ENCODE peak calls at places on chromosomes 12 and 14, in ten cellular contexts. R is fibroblast of mammary gland, K is WERI-Rb-1, N is IMR-90, F is upper lobe of right lung, T is cardiac fibroblast, O is AG10803, P is OCI-LY7, E is bronchial epithelial cell, Z is body of pancreas. Q is an unnamed sample.

GRCh38 chr12:124361074-124361965 is 66.4 kb downstream of the RFLNA start:
- DNase-seq in R (no peak), K (no peak), N (no peak), F (no peak), T (peak), O (peak), P (no peak), E (peak), Z (no peak), Q (peak)

GRCh38 chr12:42483534-42483857 is 106.0 kb downstream of the PRICKLE1 start:
- DNase-seq in R (no peak), K (peak), N (peak), F (no peak), T (no peak), O (no peak), P (no peak), E (no peak), Z (no peak), Q (no peak)

GRCh38 chr12:6334940-6335450 is 6.9 kb downstream of the TNFRSF1A start:
- DNase-seq in R (peak), K (no peak), N (peak), F (no peak), T (peak), O (peak), P (no peak), E (no peak), Z (peak), Q (peak)

GRCh38 chr14:92726135-92726932 is 22.1 kb downstream of the LGMN start:
- DNase-seq in R (peak), K (no peak), N (peak), F (peak), T (peak), O (peak), P (no peak), E (peak), Z (peak), Q (peak)

GRCh38 chr14:71021347-71022014 is 114.2 kb downstream of the PCNX1 start:
- DNase-seq in R (peak), K (no peak), N (peak), F (no peak), T (peak), O (peak), P (no peak), E (no peak), Z (no peak), Q (peak)

GRCh38 chr12:24798335-24798734 is 150.6 kb downstream of the BCAT1 start:
- DNase-seq in R (no peak), K (no peak), N (no peak), F (no peak), T (no peak), O (no peak), P (peak), E (no peak), Z (no peak), Q (no peak)

GRCh38 chr14:106551265-106551664 is 1024.9 kb downstream of the TMEM121 start:
- DNase-seq in R (no peak), K (no peak), N (no peak), F (no peak), T (no peak), O (no peak), P (peak), E (no peak), Z (no peak), Q (no peak)

GRCh38 chr12:45879363-45879895 is 110.9 kb downstream of the SCAF11 start:
- DNase-seq in R (no peak), K (no peak), N (no peak), F (no peak), T (peak), O (no peak), P (no peak), E (no peak), Z (no peak), Q (no peak)

GRCh38 chr12:55925371-55925770 is 2.3 kb downstream of the PYM1 start:
- DNase-seq in R (no peak), K (no peak), N (no peak), F (no peak), T (no peak), O (no peak), P (no peak), E (no peak), Z (no peak), Q (no peak)
- H3K4me3 ChIP-seq in R (no peak), K (no peak), N (no peak), F (no peak), T (no peak), O (no peak), P (peak), E (no peak), Z (no peak), Q (no peak)

DNA sequence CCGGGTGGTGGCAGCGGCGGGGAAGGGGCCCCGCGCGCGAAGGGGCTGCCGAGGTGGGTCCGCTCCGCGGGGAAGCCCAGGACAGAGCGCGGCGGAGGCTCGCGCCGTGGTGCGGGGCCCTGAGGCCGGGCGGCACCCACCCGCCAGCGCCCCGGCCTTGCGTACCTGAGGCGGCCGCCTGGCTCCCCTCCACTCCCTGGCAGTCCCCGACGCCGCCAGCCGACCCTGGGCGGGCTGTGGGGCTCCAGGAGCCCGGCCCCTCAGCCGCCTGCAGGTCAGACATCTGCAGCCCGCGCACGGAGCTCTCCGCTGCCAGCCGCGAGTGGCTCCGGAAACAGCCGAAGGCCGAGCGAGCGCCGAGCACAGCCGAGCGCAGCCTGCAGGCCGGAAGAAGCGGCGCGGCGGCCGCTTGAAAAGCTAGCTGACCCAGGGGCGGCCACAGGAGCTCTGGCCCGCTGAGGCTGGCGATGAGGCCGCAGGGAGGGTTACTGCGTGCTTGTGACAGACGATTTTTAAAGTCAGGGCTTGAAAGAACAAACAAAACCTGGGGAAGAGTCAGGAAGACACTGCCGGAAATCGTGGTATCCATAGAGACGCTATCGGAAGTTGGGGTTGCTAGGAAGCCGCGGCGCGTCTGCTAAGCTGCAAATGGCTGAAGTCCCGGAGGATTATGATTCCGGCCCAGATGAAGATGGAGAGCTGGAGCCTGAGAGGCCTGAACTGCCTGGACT is at the start of the genes SAMD15 and TMED8:
- DNase-seq in R (peak), K (peak), N (peak), F (peak), T (peak), O (peak), P (peak), E (peak), Z (peak), Q (peak)
- TF ChIP-seq CTCF in R (no peak), K (no peak), N (peak), F (peak), T (peak), O (peak), P (peak), E (peak), Z (no peak), Q (peak)

DNA sequence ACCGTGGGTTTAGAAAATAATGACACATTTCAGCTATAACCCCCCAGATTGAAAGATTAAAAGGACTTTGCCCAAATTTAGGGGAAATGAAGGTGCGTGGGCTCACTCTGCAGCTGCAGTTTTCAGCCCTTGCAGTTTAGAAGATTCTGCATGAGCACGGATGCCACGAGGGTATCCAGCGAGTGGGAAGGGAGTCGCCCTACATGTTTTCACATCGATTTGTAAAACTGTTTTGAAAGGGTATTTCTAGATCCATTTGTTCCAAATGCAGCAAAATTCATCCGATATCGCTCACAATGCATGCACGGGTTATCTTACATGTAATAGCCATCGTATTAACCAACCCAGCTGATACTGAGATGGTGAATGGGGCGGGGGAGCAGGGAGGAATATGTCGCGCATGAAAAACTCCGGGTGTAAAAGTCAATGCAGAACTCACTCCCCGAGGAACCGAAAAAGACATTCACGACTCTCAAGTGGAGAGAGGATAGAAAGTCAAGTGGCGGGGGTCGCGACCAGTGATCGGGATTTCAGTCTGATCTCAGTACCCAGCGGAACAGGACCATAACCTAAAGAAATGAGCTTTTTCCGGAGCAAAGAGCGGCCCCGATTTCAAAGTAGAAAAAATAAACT is 4.9 kb upstream of the CCND2 start:
- DNase-seq in R (no peak), K (no peak), N (no peak), F (no peak), T (peak), O (no peak), P (no peak), E (peak), Z (no peak), Q (no peak)
- H3K4me3 ChIP-seq in R (peak), K (peak), N (peak), F (peak), T (no peak), O (no peak), P (peak), E (peak), Z (no peak), Q (no peak)

GRCh38 chr14:88750413-88750812 is 42.3 kb downstream of the EML5 start:
- DNase-seq in R (no peak), K (no peak), N (no peak), F (no peak), T (no peak), O (no peak), P (no peak), E (no peak), Z (no peak), Q (no peak)
- TF ChIP-seq CTCF in R (no peak), K (no peak), N (no peak), F (no peak), T (no peak), O (no peak), P (peak), E (no peak), Z (no peak), Q (no peak)

GRCh38 chr12:90301734-90302133 is 593.1 kb upstream of the ATP2B1 start:
- DNase-seq in R (peak), K (no peak), N (no peak), F (no peak), T (no peak), O (peak), P (no peak), E (no peak), Z (no peak), Q (no peak)

GRCh38 chr12:90301095-90301494 is 592.5 kb upstream of the ATP2B1 start:
- DNase-seq in R (no peak), K (no peak), N (no peak), F (no peak), T (no peak), O (no peak), P (no peak), E (peak), Z (no peak), Q (no peak)

GRCh38 chr12:90298289-90298948 is 589.8 kb upstream of the ATP2B1 start:
- DNase-seq in R (no peak), K (no peak), N (no peak), F (no peak), T (no peak), O (peak), P (no peak), E (no peak), Z (no peak), Q (no peak)

GRCh38 chr12:90295858-90296257 is 587.2 kb upstream of the ATP2B1 start:
- DNase-seq in R (no peak), K (no peak), N (no peak), F (no peak), T (no peak), O (no peak), P (no peak), E (no peak), Z (no peak), Q (no peak)

DNA sequence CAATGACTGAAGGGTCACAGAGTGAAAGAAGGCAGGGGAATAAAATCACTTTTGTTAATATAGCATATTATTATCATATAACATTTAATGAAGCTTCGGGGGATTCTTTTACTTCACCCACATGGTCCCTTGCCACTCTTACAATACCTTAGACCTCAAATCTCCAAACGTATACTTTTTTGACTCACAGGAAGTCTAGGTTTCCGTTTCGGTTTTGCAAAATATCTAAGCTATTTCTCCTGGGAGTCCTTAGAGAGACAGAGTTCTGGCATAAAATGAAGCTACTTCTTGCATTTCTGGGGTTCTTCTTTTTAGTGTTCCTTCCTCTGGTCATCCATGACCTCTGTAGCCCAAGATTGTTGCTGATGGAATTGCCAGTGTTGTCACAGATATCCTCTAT is 590.5 kb upstream of the ATP2B1 start:
- DNase-seq in R (no peak), K (no peak), N (no peak), F (no peak), T (peak), O (no peak), P (no peak), E (no peak), Z (no peak), Q (no peak)
- H3K4me3 ChIP-seq in R (no peak), K (no peak), N (no peak), F (no peak), T (no peak), O (no peak), P (no peak), E (no peak), Z (no peak), Q (no peak)

DNA sequence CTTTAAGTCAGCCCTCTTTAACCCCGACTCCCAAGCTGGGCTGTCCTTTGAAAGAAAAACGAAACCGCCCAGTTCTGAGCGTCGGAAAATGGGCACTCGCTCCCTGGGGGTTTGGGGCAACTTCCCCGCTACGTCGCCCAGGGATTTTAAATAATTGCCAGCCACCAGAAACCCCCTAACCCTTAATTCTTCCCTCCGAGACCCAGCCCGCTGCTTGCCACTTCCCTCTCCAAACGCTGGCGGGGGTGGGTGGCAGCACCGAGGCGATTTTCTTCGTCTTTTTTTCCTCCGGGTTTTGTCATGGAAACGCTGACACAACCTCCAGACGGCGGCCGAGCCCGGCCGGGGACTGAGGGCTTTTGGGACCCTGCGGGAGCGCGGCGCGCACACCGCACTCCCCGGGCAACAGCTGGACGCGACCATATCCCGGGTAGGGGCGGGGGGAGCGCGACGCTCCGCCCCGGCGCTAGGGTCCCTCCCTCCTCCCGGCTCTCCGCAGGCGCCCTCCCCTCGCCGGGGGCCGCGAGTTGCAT is at the start of gene CHST11:
- DNase-seq in R (peak), K (peak), N (peak), F (peak), T (peak), O (peak), P (peak), E (peak), Z (peak), Q (peak)
- TF ChIP-seq CTCF in R (peak), K (no peak), N (peak), F (peak), T (peak), O (peak), P (peak), E (peak), Z (no peak), Q (peak)

DNA sequence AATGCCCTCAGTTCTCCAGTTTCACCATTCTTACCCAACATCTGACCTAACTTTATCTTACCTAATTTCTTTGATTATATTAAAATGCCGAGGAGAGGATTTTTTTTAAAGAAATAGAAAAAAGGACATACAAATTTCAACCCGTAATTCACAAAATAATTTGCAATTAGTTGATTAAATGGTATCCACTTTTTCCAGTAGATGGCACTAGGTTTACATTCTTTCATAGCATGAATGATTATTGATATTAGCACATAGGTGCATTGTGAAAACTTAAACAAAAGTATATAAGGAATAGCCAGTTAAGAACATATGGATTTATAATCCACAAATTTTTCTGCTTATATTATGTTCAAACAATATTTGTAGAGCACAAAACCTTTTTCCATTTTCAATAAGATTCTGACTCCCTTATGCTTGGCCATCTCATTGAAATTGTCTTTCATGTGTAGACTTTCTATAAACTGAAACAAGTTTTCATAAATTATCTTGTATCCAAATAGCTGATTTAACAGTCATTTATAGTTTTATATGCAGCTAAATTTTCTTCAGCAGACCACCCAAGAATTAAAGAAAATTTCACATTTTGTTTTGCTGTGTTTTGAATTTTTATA is 35.3 kb downstream of the MSRB3 start:
- DNase-seq in R (peak), K (no peak), N (peak), F (no peak), T (peak), O (peak), P (peak), E (peak), Z (no peak), Q (peak)
- H3K4me3 ChIP-seq in R (no peak), K (no peak), N (no peak), F (no peak), T (no peak), O (no peak), P (no peak), E (no peak), Z (no peak), Q (no peak)

GRCh38 chr12:110622582-110622981 is 8.7 kb downstream of the TCTN1 start:
- DNase-seq in R (peak), K (no peak), N (no peak), F (no peak), T (no peak), O (no peak), P (no peak), E (no peak), Z (no peak), Q (no peak)

GRCh38 chr12:110616471-110617115 is 2.7 kb downstream of the TCTN1 start:
- DNase-seq in R (no peak), K (no peak), N (no peak), F (no peak), T (no peak), O (no peak), P (no peak), E (no peak), Z (no peak), Q (no peak)

GRCh38 chr12:110615171-110615570 is 1.2 kb downstream of the TCTN1 start:
- DNase-seq in R (no peak), K (no peak), N (no peak), F (no peak), T (no peak), O (no peak), P (no peak), E (no peak), Z (no peak), Q (no peak)

GRCh38 chr12:110613771-110614684 is at the start of gene TCTN1:
- DNase-seq in R (peak), K (peak), N (peak), F (peak), T (peak), O (peak), P (peak), E (peak), Z (peak), Q (peak)

GRCh38 chr12:110619534-110619953 is 5.6 kb downstream of the TCTN1 start:
- DNase-seq in R (peak), K (no peak), N (peak), F (no peak), T (no peak), O (no peak), P (peak), E (no peak), Z (no peak), Q (no peak)
- TF ChIP-seq CTCF in R (no peak), K (peak), N (no peak), F (no peak), T (no peak), O (no peak), P (peak), E (no peak), Z (no peak), Q (no peak)

GRCh38 chr14:95265106-95266094 is 54.3 kb downstream of the CLMN start:
- DNase-seq in R (peak), K (peak), N (peak), F (no peak), T (peak), O (peak), P (peak), E (peak), Z (peak), Q (peak)
- H3K4me3 ChIP-seq in R (no peak), K (peak), N (no peak), F (no peak), T (no peak), O (no peak), P (peak), E (no peak), Z (no peak), Q (no peak)